ENCODE peak calls at places on chromosomes 13 and 19, in seven cellular contexts. K, A, Z, U, E, L and H are unnamed samples.
A peak's percentile ranks its signal among the peaks of the same experiment; 100 is the strongest.

GRCh38 chr13:44238011-44238421 is 135.6 kb upstream of the SERP2 start:
- DNase-seq in K (no peak), A (no peak), Z (no peak), E (no peak), L (peak; percentile 67), U (no peak), H (no peak)

GRCh38 chr13:23470706-23471610 is 37.5 kb upstream of the SACS start:
- DNase-seq in E (no peak), A (no peak), U (no peak), Z (no peak), K (no peak), L (no peak), H (peak; percentile 23)

GRCh38 chr13:50309872-50310594 is 294.8 kb downstream of the KCNRG start:
- DNase-seq in K (no peak), A (no peak), E (peak; percentile 70), Z (no peak), U (no peak), L (peak; percentile 8), H (peak; percentile 19)

GRCh38 chr13:34667356-34668218 is 274.5 kb upstream of the NBEA start:
- DNase-seq in Z (no peak), K (no peak), E (no peak), U (no peak), L (no peak), A (no peak), H (no peak)

GRCh38 chr19:17450264-17451075 is 2.0 kb upstream of the TMEM221 start:
- DNase-seq in U (no peak), E (no peak), A (no peak), L (peak; percentile 55), K (no peak), Z (peak; percentile 88), H (no peak)

GRCh38 chr13:105847532-105848295 is 687.7 kb downstream of the EFNB2 start:
- DNase-seq in K (no peak), U (no peak), L (peak; percentile 14), A (no peak), Z (no peak), E (no peak), H (no peak)

GRCh38 chr19:44806271-44806670 is 2.6 kb upstream of the BCAM start:
- DNase-seq in U (no peak), A (no peak), E (no peak), Z (no peak), L (no peak), K (no peak), H (no peak)

GRCh38 chr19:41753159-41753558 is 2.2 kb upstream of the CEACAM6 start:
- DNase-seq in E (peak; percentile 91), L (peak; percentile 31), Z (peak; percentile 34), K (no peak), U (peak; percentile 58), A (peak; percentile 85), H (peak; percentile 50)

GRCh38 chr13:76622336-76623045 is 263.7 kb downstream of the KCTD12 start:
- DNase-seq in L (no peak), K (no peak), A (no peak), E (no peak), Z (no peak), U (no peak), H (peak; percentile 14)

GRCh38 chr13:54750521-54750920 is 1721.9 kb downstream of the OLFM4 start:
- DNase-seq in A (no peak), U (no peak), E (no peak), Z (no peak), L (no peak), K (no peak), H (no peak)

DNA sequence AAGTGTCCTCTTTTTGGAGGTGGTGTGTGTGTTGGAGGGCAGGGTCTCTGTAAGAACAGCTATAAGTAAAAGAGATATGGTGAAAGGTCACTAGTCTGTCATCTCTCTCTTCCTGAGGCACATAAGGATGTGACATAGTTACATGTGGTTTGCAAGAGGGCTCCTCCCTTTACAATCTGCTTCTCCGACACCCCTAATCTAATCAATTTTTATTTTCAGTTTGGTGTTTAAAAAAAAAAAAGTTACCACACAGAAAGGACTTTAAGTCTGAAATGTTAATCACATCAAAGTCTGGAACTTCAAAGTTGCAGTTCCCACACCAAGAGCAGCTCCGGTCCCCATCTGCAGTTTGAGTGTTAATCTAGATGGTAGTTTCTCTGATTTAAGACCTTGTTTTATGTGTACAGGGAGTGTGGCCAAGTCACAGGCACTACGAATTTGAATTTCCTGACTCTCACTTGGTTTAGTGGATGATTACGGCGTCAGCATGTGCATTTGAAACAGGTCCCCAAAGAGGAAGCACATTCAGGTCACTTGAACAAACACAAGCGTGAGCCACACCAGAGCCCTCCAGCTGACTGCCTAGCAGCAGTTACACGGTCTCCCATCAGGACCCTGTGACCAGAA is 53.1 kb downstream of the FOXO1 start:
- DNase-seq in A (no peak), K (no peak), L (no peak), E (no peak), U (peak; percentile 67), Z (no peak), H (no peak)
- H3K4me1 ChIP-seq in A (peaks cover 12% of the 10 kb centered on the region), K (peaks cover 44% of the 10 kb centered on the region), L (no peaks in the 10 kb centered on the region), E (peaks cover 8% of the 10 kb centered on the region), U (no peaks in the 10 kb centered on the region), Z (no peaks in the 10 kb centered on the region), H (no peaks in the 10 kb centered on the region)

GRCh38 chr13:114042066-114042815 is 68.4 kb upstream of the C13orf46 start:
- DNase-seq in E (no peak), U (no peak), K (no peak), Z (no peak), L (no peak), A (no peak), H (no peak)

GRCh38 chr13:114041493-114041892 is 67.6 kb upstream of the C13orf46 start:
- DNase-seq in A (no peak), U (no peak), K (no peak), E (no peak), L (no peak), Z (no peak), H (no peak)

GRCh38 chr13:114045113-114045735 is 71.3 kb upstream of the C13orf46 start:
- DNase-seq in A (no peak), Z (no peak), U (no peak), L (no peak), K (no peak), E (no peak), H (no peak)

GRCh38 chr13:114044486-114044885 is 70.6 kb upstream of the C13orf46 start:
- DNase-seq in L (no peak), U (no peak), A (no peak), Z (no peak), K (no peak), E (no peak), H (no peak)

DNA sequence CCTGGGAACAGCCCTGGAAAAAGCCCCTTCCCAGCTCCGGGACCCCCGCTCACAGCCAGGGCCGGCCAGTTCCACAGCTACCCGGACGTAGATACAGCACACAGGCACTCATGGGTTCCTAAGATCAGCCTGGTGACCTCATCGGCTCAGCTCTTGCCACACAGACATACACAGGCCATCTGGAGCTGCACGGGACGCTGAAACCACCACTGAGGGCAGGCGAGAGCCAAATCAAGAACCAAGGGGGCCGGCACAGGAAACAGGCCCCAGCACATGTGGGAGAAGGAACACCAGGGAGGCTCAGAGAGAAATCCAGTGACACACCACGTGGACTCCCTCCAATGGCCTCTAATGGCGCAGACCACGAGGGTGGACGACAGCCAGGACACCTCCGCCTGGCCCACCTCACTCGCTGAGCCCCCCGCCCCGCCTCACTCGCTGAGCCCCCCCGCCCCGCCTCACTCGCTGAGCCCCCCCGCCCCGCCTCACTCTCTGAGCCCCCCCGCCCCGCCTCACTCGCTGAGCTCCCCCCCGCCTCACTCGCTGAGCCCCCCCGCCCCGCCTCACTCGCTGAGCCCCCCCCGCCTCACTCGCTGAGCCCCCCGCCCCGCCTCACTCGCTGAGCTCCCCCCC is 69.7 kb upstream of the C13orf46 start:
- DNase-seq in K (no peak), E (peak; percentile 89), L (peak; percentile 65), Z (no peak), U (peak; percentile 68), A (no peak), H (no peak)
- TF ChIP-seq CTCF in K (no peak), E (peak; percentile 24), L (no peak), Z (no peak), U (no peak), A (peak; percentile 27), H (no peak)

GRCh38 chr13:40583738-40584137 is 82.7 kb downstream of the FOXO1 start:
- DNase-seq in E (no peak), A (no peak), L (no peak), U (no peak), K (no peak), Z (no peak), H (no peak)
- H3K4me1 ChIP-seq in E (peaks cover 18% of the 10 kb centered on the region), A (peaks cover 7% of the 10 kb centered on the region), L (peaks cover 19% of the 10 kb centered on the region), U (peaks cover 32% of the 10 kb centered on the region), K (peaks cover 51% of the 10 kb centered on the region), Z (no peaks in the 10 kb centered on the region), H (peaks cover 11% of the 10 kb centered on the region)

GRCh38 chr19:14474827-14475226 is 327 bp downstream of the PTGER1 start:
- DNase-seq in E (no peak), U (no peak), A (no peak), K (no peak), Z (no peak), L (no peak), H (no peak)

GRCh38 chr19:14476307-14476662 is 1.1 kb upstream of the PTGER1 start:
- DNase-seq in Z (no peak), K (no peak), L (no peak), A (no peak), E (no peak), U (no peak), H (no peak)

GRCh38 chr19:14476663-14477401 is 1.7 kb upstream of the PTGER1 start:
- DNase-seq in L (peak; percentile 66), A (peak; percentile 50), E (peak; percentile 78), U (peak; percentile 31), Z (peak; percentile 48), K (no peak), H (no peak)

GRCh38 chr19:14473915-14474578 is 1.1 kb downstream of the PTGER1 start:
- DNase-seq in L (peak; percentile 4), A (peak; percentile 47), E (no peak), K (no peak), U (no peak), Z (no peak), H (no peak)

DNA sequence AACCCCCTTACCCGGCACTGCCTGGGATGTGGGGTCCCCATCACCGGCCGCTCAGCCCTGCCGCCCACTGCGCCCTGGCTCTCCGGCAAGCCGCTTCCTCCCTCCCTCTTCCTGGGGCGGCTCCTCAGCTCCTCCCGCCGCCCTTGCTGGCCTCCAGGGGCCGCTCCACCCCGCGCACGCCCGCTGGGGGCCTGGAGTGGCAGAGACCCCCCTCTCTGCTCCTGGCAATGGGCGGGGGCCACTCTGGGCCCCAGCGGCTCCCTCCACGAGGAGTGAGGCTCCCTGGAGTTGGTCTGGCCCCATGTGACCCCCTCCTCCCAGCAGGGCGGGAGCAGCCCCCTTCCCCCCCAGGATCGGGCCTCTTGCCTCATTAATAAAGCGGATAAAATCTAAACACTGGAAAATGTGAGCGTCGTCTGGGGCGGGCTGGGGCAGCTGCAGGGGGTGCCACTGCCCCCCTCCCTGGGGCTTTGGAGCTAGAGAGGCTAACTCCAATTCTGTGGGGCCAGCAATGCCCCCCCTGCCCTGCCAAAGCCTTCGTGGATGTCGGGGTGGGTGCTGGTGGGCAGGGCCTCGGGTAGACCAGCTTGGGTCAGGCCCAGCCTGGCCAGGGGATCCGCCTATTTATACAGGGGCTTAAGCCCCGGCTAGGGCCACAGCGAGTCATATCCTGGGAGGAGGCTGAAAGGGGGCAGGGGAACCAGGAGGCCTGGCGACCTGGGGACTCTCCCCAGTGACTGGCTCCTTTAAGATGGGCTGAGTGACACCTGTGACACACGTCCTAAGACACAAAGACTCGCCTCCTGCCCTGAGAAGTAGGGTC is at the start of gene PTGER1:
- DNase-seq in K (no peak), Z (peak; percentile 21), E (peak; percentile 82), U (no peak), L (peak; percentile 74), A (peak; percentile 76), H (peak; percentile 69)
- TF ChIP-seq CTCF in K (no peak), Z (peak; percentile 5), E (peak; percentile 72), U (no peak), L (peak; percentile 42), A (peak; percentile 50), H (peak; percentile 54)

GRCh38 chr19:29610213-29610573 is 4.1 kb downstream of the POP4 start:
- DNase-seq in E (no peak), A (no peak), K (no peak), U (no peak), Z (no peak), L (no peak), H (no peak)
- H3K4me1 ChIP-seq in E (peaks cover 4% of the 10 kb centered on the region), A (no peaks in the 10 kb centered on the region), K (peaks cover 12% of the 10 kb centered on the region), U (no peaks in the 10 kb centered on the region), Z (peaks cover 7% of the 10 kb centered on the region), L (peaks cover 6% of the 10 kb centered on the region), H (peaks cover 5% of the 10 kb centered on the region)